ENCODE peak calls at places on chromosomes 1 and 21, in nine cellular contexts. H is heart right ventricle, E is BE2C, L is sigmoid colon, F is ovary, S is cardiac muscle cell, R is psoas muscle, V is mesothelial cell of epicardium, N is foreskin fibroblast. O is an unnamed sample.

GRCh38 chr1:225642177-225642576 is 10.7 kb downstream of the ENAH start:
- DNase-seq in H (no peak), E (no peak), L (no peak), F (no peak), S (no peak), R (no peak), V (no peak), N (no peak), O (no peak)

GRCh38 chr1:230090194-230090711 is 23.2 kb downstream of the GALNT2 start:
- DNase-seq in H (no peak), E (no peak), L (no peak), F (no peak), S (peak; percentile 82), R (no peak), V (no peak), N (peak; percentile 62), O (no peak)

GRCh38 chr1:226584164-226584563 is 35.6 kb downstream of the STUM start:
- DNase-seq in H (no peak), E (no peak), L (no peak), F (no peak), S (peak; percentile 30), R (no peak), V (no peak), N (no peak), O (no peak)

GRCh38 chr1:154501423-154502065 is 475 bp upstream of the TDRD10 start:
- DNase-seq in H (peak; percentile 36), E (no peak), L (peak; percentile 78), F (peak; percentile 77), S (peak; percentile 40), R (peak; percentile 79), V (no peak), N (peak; percentile 18), O (no peak)

GRCh38 chr1:45995298-45995697 is 137.1 kb downstream of the PIK3R3 start:
- DNase-seq in H (no peak), E (no peak), L (no peak), F (no peak), S (no peak), R (no peak), V (no peak), N (no peak), O (no peak)

GRCh38 chr1:150562384-150563339 is 13.5 kb downstream of the ADAMTSL4 start:
- DNase-seq in H (no peak), E (no peak), L (peak; percentile 73), F (peak; percentile 56), S (no peak), R (peak; percentile 69), V (no peak), N (no peak), O (peak; percentile 22)

GRCh38 chr1:167789501-167789900 is 67.7 kb downstream of the MPZL1 start:
- DNase-seq in H (no peak), E (no peak), L (no peak), F (no peak), S (no peak), R (no peak), V (no peak), N (peak; percentile 56), O (no peak)

GRCh38 chr1:86499987-86500593 is 31.4 kb downstream of the CLCA1 start:
- DNase-seq in H (no peak), E (no peak), L (no peak), F (no peak), S (peak; percentile 48), R (no peak), V (no peak), N (no peak), O (no peak)

GRCh38 chr1:23799570-23800395 is 771 bp downstream of the GALE start:
- DNase-seq in H (peak; percentile 48), E (no peak), L (no peak), F (peak; percentile 49), S (peak; percentile 71), R (peak; percentile 67), V (peak; percentile 62), N (peak; percentile 87), O (peak; percentile 61)

GRCh38 chr1:47416319-47417128 is 439 bp downstream of the FOXE3 start:
- DNase-seq in H (no peak), E (no peak), L (no peak), F (no peak), S (no peak), R (no peak), V (no peak), N (peak; percentile 47), O (peak; percentile 38)

DNA sequence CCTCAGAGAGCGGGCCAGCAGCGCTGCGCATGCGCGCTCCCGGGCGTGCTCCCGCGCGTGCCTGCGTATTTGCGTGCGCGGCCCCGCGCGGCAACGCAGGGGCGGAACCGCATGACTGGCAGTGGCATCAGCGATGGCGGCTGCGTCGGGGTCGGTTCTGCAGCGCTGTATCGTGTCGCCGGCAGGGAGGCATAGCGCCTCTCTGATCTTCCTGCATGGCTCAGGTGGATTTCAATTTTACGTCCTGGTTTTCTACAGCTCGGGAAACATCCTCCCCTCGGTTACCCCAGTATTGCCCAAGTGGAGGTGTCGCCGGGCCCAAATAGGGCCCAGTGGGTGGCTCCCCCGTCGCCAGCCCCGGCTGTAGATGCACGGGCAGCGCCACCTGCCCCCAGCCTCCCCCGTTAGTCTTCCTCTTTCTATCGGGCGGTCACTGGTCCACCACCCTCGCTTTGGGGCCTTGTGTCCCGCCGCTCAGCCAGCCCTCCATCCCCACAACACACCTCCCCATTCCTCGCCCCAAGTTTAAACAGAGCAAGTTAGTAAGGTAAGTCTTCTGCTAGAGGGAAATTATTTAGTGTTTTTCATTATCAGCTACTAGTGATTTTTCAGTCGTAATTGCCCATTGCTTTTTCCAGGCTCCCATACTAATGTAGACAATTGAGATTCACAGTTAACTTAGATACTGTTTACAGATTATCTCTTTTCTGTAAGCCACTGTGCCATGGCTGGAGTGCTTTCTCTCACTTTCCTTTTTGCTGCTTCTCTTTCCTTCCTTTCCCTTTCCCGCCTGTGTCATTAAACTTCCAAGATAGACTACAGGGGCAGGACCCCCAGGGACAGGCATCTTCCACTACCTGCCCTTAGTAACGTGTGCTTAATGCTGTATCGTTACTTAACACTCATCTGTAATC is at the start of gene LYPLAL1:
- DNase-seq in H (peak; percentile 89), E (peak; percentile 92), L (peak; percentile 94), F (peak; percentile 89), S (peak; percentile 94), R (peak; percentile 95), V (peak; percentile 91), N (peak; percentile 97), O (peak; percentile 90)
- TF ChIP-seq CTCF in H (no peak), E (no peak), L (peak; percentile 9), F (no peak), S (no peak), R (no peak), V (no peak), N (no peak), O (no peak)

DNA sequence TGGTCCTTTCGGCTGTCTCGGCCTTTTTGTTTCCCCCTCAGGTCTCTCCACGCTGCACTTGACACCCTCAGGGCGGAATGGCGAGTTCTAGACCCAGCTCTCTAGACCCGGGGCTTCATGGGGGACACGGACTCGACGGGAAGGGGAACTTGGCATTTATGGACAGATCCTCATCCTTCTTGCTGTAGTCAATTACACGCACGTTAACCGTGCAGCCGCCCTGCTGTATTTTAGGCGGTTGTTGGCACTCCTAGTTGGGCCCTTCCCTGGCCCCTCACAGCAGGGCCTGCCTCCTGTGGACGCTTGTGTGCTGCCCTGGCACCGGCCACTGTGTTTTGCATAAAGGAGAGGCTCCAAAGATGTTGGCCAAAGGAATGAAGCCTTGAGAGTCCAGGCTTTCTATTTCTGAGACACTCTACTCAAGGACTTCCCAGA is 558 bp upstream of the BTG3 start:
- DNase-seq in H (no peak), E (no peak), L (peak; percentile 88), F (peak; percentile 53), S (peak; percentile 40), R (peak; percentile 71), V (no peak), N (peak; percentile 49), O (peak; percentile 17)
- TF ChIP-seq CTCF in H (no peak), E (no peak), L (no peak), F (no peak), S (no peak), R (no peak), V (no peak), N (no peak), O (no peak)

GRCh38 chr21:44487831-44488230 is 32.5 kb downstream of the LRRC3 start:
- DNase-seq in H (no peak), E (peak; percentile 43), L (no peak), F (no peak), S (no peak), R (no peak), V (no peak), N (peak; percentile 74), O (no peak)
- TF ChIP-seq CTCF in H (peak; percentile 21), E (peak; percentile 66), L (no peak), F (no peak), S (peak; percentile 50), R (no peak), V (peak; percentile 64), N (peak; percentile 50), O (peak; percentile 66)

DNA sequence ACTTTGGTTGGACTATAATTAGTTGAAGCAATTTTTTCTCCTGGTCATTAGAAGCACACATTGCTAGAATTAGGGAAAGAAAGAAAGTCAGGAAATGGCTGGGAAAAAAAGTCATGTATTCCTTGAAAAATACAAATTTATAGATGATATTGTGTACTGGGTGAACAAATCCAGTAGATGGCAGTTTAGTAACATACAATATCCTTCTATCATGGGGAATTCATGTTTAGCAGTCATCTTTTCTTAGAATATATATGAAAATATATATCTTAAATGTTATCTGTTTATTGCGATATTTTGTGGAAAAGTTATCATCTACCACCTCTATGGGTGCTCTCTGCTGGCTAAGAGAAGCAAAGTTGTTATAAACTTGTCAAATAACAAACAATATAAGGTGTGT is 13.1 kb upstream of the ZRANB2 start:
- DNase-seq in H (no peak), E (no peak), L (no peak), F (no peak), S (peak; percentile 53), R (no peak), V (no peak), N (peak; percentile 35), O (no peak)
- TF ChIP-seq CTCF in H (peak; percentile 44), E (peak; percentile 27), L (no peak), F (no peak), S (peak; percentile 44), R (peak; percentile 37), V (no peak), N (peak; percentile 17), O (peak; percentile 31)

O was measured in glutamatergic neuron.